ENCODE peak calls at places on chromosomes 12 and 14, in nine cellular contexts. N, T, W, C, V, R, P, X and B are unnamed samples.

GRCh38 chr12:69107541-69107940 is 131.8 kb upstream of the CPSF6 start:
- DNase-seq in V (no peak), N (no peak), P (no peak), W (no peak), T (no peak), R (no peak), X (no peak), C (no peak), B (no peak)

GRCh38 chr14:83757896-83758295 is 1772.0 kb upstream of the FLRT2 start:
- DNase-seq in N (no peak), R (no peak), V (no peak), P (no peak), W (no peak), C (no peak), T (no peak), X (no peak), B (no peak)

GRCh38 chr12:79454338-79454777 is 236.4 kb downstream of the PAWR start:
- DNase-seq in W (no peak), R (no peak), X (no peak), V (no peak), N (peak), T (no peak), C (peak), P (no peak), B (no peak)

GRCh38 chr14:20530771-20531571 is 25.6 kb downstream of the RNASE10 start:
- DNase-seq in X (peak), C (peak), R (peak), N (peak), V (no peak), T (peak), W (peak), P (peak), B (peak)

GRCh38 chr14:41549821-41550597 is 56.7 kb upstream of the LRFN5 start:
- DNase-seq in V (no peak), X (no peak), W (no peak), C (peak), T (no peak), N (peak), R (no peak), P (no peak), B (no peak)

GRCh38 chr12:127120851-127121250 is 1146.1 kb upstream of the TMEM132C start:
- DNase-seq in T (no peak), P (no peak), V (no peak), R (no peak), X (no peak), W (no peak), C (no peak), N (no peak), B (no peak)

GRCh38 chr14:99081880-99082279 is 190.1 kb downstream of the BCL11B start:
- DNase-seq in P (no peak), R (no peak), X (no peak), T (no peak), W (no peak), C (no peak), V (no peak), N (no peak), B (no peak)

GRCh38 chr12:77954156-77954555 is 123.5 kb downstream of the NAV3 start:
- DNase-seq in X (no peak), R (no peak), N (no peak), P (no peak), C (peak), W (no peak), V (no peak), T (no peak), B (no peak)

GRCh38 chr12:66004922-66005703 is 125.4 kb downstream of the LLPH start:
- DNase-seq in P (no peak), W (no peak), T (no peak), X (no peak), C (no peak), V (no peak), R (no peak), N (no peak), B (no peak)

GRCh38 chr12:110342157-110342556 is 61.1 kb downstream of the ATP2A2 start:
- DNase-seq in V (no peak), C (no peak), N (no peak), W (no peak), X (no peak), P (no peak), T (no peak), R (no peak), B (no peak)

GRCh38 chr12:57093412-57094193 is 4.7 kb downstream of the NAB2 start:
- DNase-seq in R (peak), N (no peak), P (peak), C (peak), T (peak), X (peak), V (peak), W (peak), B (peak)